ENCODE peak calls at places on chromosomes 1 and 21, in five cellular contexts. L, S, B, J and Q are unnamed samples.

GRCh38 chr1:85607126-85607912 is 26.8 kb downstream of the CCN1 start:
- DNase-seq in L (peak), S (peak), B (peak), J (no peak), Q (no peak)

GRCh38 chr1:78171736-78172590 is 126.2 kb downstream of the GIPC2 start:
- DNase-seq in L (no peak), S (no peak), B (peak), J (no peak), Q (no peak)

GRCh38 chr1:94668528-94668927 is 127.0 kb upstream of the F3 start:
- DNase-seq in L (no peak), S (no peak), B (no peak), J (no peak), Q (no peak)

GRCh38 chr1:229859026-229859425 is 208.0 kb upstream of the GALNT2 start:
- DNase-seq in L (no peak), S (no peak), B (no peak), J (no peak), Q (no peak)

GRCh38 chr1:168261390-168261789 is 19.3 kb upstream of the TBX19 start:
- DNase-seq in L (no peak), S (no peak), B (peak), J (no peak), Q (no peak)

GRCh38 chr1:223843934-223844333 is 1.8 kb downstream of the TP53BP2 start:
- DNase-seq in L (no peak), S (no peak), B (no peak), J (no peak), Q (no peak)

GRCh38 chr1:22107126-22107525 is 35.8 kb downstream of the WNT4 start:
- DNase-seq in L (no peak), S (no peak), B (peak), J (no peak), Q (no peak)

GRCh38 chr21:41648591-41649031 is 118.2 kb downstream of the RIPK4 start:
- DNase-seq in L (no peak), S (no peak), B (peak), J (no peak), Q (no peak)

GRCh38 chr21:25307489-25307888 is 299.8 kb downstream of the MRPL39 start:
- DNase-seq in L (no peak), S (no peak), B (peak), J (no peak), Q (no peak)

GRCh38 chr1:52240592-52240991 is 98.7 kb downstream of the ZFYVE9 start:
- DNase-seq in L (no peak), S (no peak), B (no peak), J (no peak), Q (no peak)

GRCh38 chr1:77056525-77056924 is 162.7 kb downstream of the PIGK start:
- DNase-seq in L (no peak), S (no peak), B (peak), J (no peak), Q (no peak)

GRCh38 chr21:35020446-35020845 is 28.7 kb downstream of the RUNX1 start:
- DNase-seq in L (no peak), S (no peak), B (no peak), J (no peak), Q (no peak)

DNA sequence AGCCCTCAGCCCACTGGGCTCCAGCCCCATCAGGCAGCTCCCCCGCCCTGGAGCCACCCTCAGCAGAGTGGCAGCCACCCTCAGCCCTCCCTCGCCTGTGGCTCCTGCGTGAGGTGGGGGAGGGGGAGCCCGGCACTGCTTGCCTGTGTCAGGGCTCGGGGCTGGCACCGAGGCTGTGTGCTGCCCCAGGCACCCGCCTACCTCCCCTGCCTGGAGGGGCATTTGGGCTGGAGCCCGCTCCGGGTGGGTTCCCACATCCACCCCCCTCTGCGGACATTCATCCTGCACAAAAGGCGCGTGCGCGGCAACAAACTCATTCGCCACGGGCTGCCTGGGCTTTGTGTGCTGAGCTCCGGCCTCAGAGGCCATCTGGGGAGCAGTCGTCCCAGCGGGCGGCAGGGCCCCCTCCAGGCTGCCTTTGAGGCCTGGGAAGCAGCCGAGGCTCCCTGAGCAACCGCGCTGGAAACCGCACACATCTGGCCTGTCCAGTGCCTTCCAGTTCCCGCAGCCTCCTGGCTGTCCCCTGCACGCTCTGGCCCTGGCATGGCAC is 12.6 kb upstream of the TNFRSF14 start:
- DNase-seq in L (no peak), S (peak), B (no peak), J (no peak), Q (no peak)
- TF ChIP-seq CTCF in L (no peak), S (no peak), B (no peak), J (no peak), Q (no peak)

DNA sequence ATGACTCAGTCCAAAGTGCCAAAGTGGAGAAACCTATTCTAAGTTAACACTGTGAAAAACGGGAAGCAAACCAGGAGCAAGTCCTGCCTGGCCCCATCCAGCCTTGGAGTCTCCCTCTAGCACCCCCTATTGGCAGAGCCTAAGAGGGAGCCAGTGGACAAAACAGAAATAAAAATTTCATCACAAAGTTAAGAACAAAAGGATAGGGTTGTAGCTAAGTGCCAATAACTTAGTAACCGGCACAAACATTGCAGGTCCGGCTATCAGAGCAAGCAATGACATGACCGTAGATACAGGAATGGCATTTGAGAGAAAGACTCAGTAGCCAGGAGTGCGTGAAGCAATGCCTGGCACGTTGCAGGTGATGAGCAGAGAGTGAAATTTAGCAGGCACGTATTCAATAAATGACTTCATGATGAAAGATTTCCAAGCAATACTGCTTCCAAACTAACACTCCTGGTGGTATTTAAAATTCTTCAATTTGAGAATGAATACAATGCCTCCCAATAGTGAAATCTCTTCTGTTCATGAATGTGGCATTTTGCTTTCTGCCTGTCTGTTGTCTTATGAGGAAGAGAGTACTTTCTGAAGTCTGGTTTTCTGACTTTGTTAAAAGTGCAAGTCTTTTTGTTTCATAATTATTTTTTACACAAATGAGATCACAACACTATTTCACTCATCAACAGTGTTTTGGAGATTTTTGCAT is 391.0 kb downstream of the OMA1 start:
- DNase-seq in L (peak), S (peak), B (peak), J (peak), Q (no peak)
- TF ChIP-seq CTCF in L (peak), S (peak), B (peak), J (no peak), Q (peak)

GRCh38 chr1:152917794-152918193 is 9.4 kb downstream of the IVL start:
- DNase-seq in L (peak), S (peak), B (peak), J (no peak), Q (no peak)
- TF ChIP-seq CTCF in L (peak), S (no peak), B (peak), J (no peak), Q (peak)

DNA sequence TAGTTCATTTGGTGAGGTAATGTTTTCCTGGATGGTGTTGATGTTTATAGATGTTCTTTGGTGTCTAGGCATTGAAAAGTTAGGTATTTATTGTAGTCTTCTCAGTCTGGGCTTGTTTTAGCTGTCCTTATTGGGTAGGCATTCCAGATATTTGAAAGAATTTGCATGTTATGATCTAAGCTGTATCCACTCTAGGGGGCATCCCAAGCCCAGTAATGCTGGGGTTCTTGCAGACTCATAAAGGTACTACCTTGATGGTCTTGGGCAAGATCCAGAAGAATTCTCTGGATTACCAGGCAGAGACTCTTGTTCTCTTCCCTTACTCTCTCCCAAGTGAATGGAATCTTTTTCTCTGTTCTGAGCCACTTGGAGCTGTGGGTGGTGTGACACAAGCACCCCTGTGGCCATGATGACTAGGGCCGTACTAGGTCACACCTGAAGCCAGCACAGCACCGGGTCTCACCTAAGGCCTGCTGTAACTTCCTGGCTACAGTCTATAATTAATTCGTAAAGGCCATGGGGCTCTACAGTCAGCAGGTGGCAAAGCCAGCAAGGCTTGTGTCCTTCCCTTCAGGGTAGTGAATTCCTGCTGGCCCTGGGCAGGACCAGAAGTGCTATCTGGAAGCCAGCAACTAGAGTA is 74.8 kb upstream of the PDE4B start:
- DNase-seq in L (peak), S (no peak), B (peak), J (no peak), Q (no peak)
- TF ChIP-seq CTCF in L (peak), S (peak), B (peak), J (no peak), Q (no peak)

GRCh38 chr1:119673171-119673940 is 25.3 kb upstream of the ZNF697 start:
- DNase-seq in L (no peak), S (no peak), B (peak), J (no peak), Q (no peak)

GRCh38 chr1:119675349-119676343 is 27.6 kb upstream of the ZNF697 start:
- DNase-seq in L (peak), S (peak), B (peak), J (peak), Q (peak)

GRCh38 chr1:119676571-119677206 is 28.6 kb upstream of the ZNF697 start:
- DNase-seq in L (no peak), S (no peak), B (no peak), J (no peak), Q (no peak)

GRCh38 chr1:119674110-119674509 is 26.0 kb upstream of the ZNF697 start:
- DNase-seq in L (no peak), S (no peak), B (peak), J (no peak), Q (no peak)

DNA sequence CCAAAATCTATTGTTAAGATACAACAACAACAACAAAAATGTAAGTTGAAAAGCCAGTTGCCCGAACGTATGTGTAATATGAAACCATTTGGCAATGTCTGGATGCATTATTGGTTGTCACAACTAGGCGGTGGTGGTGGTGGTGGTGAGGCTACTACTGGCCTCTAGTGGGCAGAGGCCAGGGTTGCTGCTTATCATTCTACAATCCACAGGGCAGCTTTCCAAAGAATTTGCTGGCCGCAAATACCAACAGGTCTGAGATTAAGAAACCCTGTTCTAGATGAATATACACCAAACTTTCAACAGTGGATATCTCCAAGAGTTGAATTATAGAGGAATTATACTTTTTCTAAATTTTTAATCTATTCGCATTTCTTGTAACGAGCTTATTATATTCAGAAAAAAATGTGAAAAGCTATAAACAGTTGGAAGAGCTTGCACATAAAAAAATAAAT is 26.8 kb upstream of the ZNF697 start:
- DNase-seq in L (peak), S (peak), B (peak), J (peak), Q (peak)
- TF ChIP-seq CTCF in L (peak), S (peak), B (no peak), J (peak), Q (peak)

GRCh38 chr1:7678491-7679158 is 92.5 kb upstream of the VAMP3 start:
- DNase-seq in L (no peak), S (no peak), B (no peak), J (no peak), Q (no peak)

GRCh38 chr1:7681401-7681800 is 89.7 kb upstream of the VAMP3 start:
- DNase-seq in L (no peak), S (no peak), B (no peak), J (no peak), Q (no peak)

GRCh38 chr1:7679159-7679872 is 91.8 kb upstream of the VAMP3 start:
- DNase-seq in L (no peak), S (no peak), B (no peak), J (no peak), Q (no peak)

GRCh38 chr1:7679873-7680790 is 91.0 kb upstream of the VAMP3 start:
- DNase-seq in L (no peak), S (peak), B (peak), J (peak), Q (peak)

DNA sequence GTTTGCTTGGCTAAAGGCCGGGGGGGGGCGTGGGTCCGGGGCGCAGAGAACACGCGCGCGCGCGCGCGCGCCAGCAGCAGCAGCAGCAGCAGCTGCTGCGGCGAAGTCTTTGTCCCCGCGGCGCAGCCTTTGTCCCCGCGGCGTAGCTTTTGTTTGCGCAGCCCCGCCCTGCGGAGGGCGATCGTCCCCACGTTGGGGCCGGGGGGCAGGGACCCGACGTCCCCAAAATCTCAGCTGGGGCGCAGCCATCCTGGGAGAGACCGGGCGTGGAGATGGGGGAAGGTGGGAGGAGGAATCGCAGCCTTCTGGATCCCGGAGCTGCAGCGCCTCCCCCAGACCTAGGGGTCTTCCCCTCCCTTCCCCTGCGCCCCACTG is 90.3 kb upstream of the VAMP3 start:
- DNase-seq in L (no peak), S (no peak), B (no peak), J (no peak), Q (no peak)
- TF ChIP-seq CTCF in L (no peak), S (no peak), B (no peak), J (no peak), Q (no peak)

GRCh38 chr1:38071530-38072266 is 25.1 kb upstream of the POU3F1 start:
- DNase-seq in L (no peak), S (no peak), B (peak), J (peak), Q (peak)
- TF ChIP-seq CTCF in L (peak), S (peak), B (peak), J (peak), Q (peak)

DNA sequence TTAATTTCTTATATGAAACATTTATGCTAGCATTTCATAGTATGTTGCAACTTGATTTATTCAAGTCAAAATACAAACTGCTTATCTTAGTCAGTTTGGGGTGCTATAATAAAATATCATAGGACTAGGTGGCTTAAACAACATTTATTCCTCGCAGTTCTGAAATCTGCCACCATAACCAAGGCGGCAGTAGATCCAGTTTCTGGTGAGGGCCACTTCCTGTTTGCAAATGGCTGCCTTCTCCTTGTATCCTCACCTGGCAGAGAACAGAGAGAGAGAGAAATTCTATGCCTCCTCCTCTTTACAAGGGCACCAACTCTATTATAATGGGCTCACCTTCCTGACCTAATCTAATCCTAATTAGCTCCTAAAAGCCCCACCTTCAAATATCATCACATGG is 76.1 kb upstream of the RGS2 start:
- DNase-seq in L (peak), S (no peak), B (no peak), J (no peak), Q (no peak)
- TF ChIP-seq CTCF in L (peak), S (no peak), B (peak), J (no peak), Q (no peak)